ENCODE peak calls at places on chromosomes 7 and 10, in five cellular contexts. D is fibroblast of lung, O is GM12865, S is AG10803, X is right cardiac atrium. Z is an unnamed sample.
A peak's percentile ranks its signal among the peaks of the same experiment; 100 is the strongest.

GRCh38 chr10:24962998-24963397 is 10.6 kb upstream of the PRTFDC1 start:
- DNase-seq in O (no peak), X (no peak), D (peak; percentile 82), S (no peak), Z (no peak)

GRCh38 chr7:92731327-92732063 is 104.9 kb downstream of the CDK6 start:
- DNase-seq in X (no peak), O (no peak), D (peak; percentile 68), S (peak; percentile 32), Z (no peak)

GRCh38 chr7:11716185-11716584 is 115.8 kb downstream of the THSD7A start:
- DNase-seq in O (no peak), X (no peak), S (peak; percentile 41), D (peak; percentile 84), Z (no peak)

GRCh38 chr7:95687759-95688343 is 84.5 kb upstream of the DYNC1I1 start:
- DNase-seq in X (no peak), S (peak; percentile 14), O (peak; percentile 15), D (peak; percentile 5), Z (no peak)

GRCh38 chr7:135167360-135167759 is 3.1 kb downstream of the CYREN start:
- DNase-seq in S (no peak), D (no peak), O (no peak), X (no peak), Z (no peak)

GRCh38 chr10:71849461-71849908 is 1.6 kb downstream of the PSAP start:
- DNase-seq in D (no peak), X (no peak), O (no peak), S (no peak), Z (no peak)

GRCh38 chr7:22187691-22188348 is 169.1 kb downstream of the RAPGEF5 start:
- DNase-seq in X (no peak), O (no peak), S (no peak), D (no peak), Z (no peak)

GRCh38 chr10:110774069-110775021 is 97.4 kb upstream of the PDCD4 start:
- DNase-seq in S (peak; percentile 70), O (peak; percentile 96), X (no peak), D (peak; percentile 87), Z (peak; percentile 19)

GRCh38 chr10:17669185-17669872 is 25.4 kb downstream of the STAM start:
- DNase-seq in X (no peak), D (no peak), S (peak; percentile 38), O (peak; percentile 52), Z (no peak)

GRCh38 chr10:12279281-12279680 is 70.1 kb upstream of the CAMK1D start:
- DNase-seq in S (peak; percentile 13), O (no peak), D (peak; percentile 62), X (no peak), Z (no peak)

GRCh38 chr10:78165617-78166016 is 132.0 kb downstream of the RPS24 start:
- DNase-seq in S (no peak), D (no peak), O (no peak), X (no peak), Z (no peak)

GRCh38 chr7:100220833-100221718 is 1.3 kb downstream of the PVRIG start:
- DNase-seq in S (no peak), X (no peak), D (no peak), O (peak; percentile 95), Z (peak; percentile 80)

GRCh38 chr10:126088144-126088543 is 191.8 kb downstream of the FANK1 start:
- DNase-seq in S (peak; percentile 54), O (no peak), D (peak; percentile 71), X (no peak), Z (no peak)

GRCh38 chr7:73971701-73972341 is 56.2 kb upstream of the ELN start:
- DNase-seq in X (no peak), S (no peak), O (no peak), D (no peak), Z (no peak)

GRCh38 chr7:66152538-66153191 is 38.0 kb downstream of the CRCP start:
- DNase-seq in S (peak; percentile 48), X (no peak), O (no peak), D (peak; percentile 17), Z (no peak)

GRCh38 chr10:46549171-46550075 is 7.0 kb downstream of the GPRIN2 start:
- DNase-seq in O (no peak), D (no peak), X (no peak), S (no peak), Z (peak; percentile 48)

GRCh38 chr10:79407397-79407796 is 38.0 kb downstream of the ZCCHC24 start:
- DNase-seq in O (no peak), S (no peak), D (no peak), X (no peak), Z (no peak)

GRCh38 chr10:122475130-122475529 is 13.8 kb downstream of the HTRA1 start:
- DNase-seq in D (no peak), S (peak; percentile 52), X (peak; percentile 87), O (no peak), Z (no peak)

GRCh38 chr10:102154466-102155116 is 2.4 kb downstream of the NOLC1 start:
- DNase-seq in S (no peak), D (no peak), X (no peak), O (no peak), Z (no peak)

GRCh38 chr7:41224063-41224763 is 478.7 kb downstream of the INHBA start:
- DNase-seq in X (no peak), O (no peak), S (peak; percentile 30), D (peak; percentile 40), Z (no peak)

GRCh38 chr10:93299606-93300353 is 182.4 kb downstream of the MYOF start:
- DNase-seq in O (no peak), S (peak; percentile 29), D (peak; percentile 61), X (no peak), Z (no peak)

GRCh38 chr7:50268223-50268622 is 36.3 kb upstream of the IKZF1 start:
- DNase-seq in X (no peak), O (peak; percentile 63), D (no peak), S (no peak), Z (no peak)

GRCh38 chr7:114081606-114082425 is 163.0 kb upstream of the PPP1R3A start:
- DNase-seq in S (peak; percentile 60), O (peak; percentile 66), D (peak; percentile 57), X (no peak), Z (no peak)

GRCh38 chr10:132446661-132447445 is 49.9 kb downstream of the PWWP2B start:
- DNase-seq in D (peak; percentile 33), O (peak; percentile 42), S (peak; percentile 41), X (peak; percentile 54), Z (peak; percentile 80)

GRCh38 chr10:61733358-61733940 is 70.7 kb downstream of the CABCOCO1 start:
- DNase-seq in D (peak; percentile 51), X (no peak), O (peak; percentile 33), S (peak; percentile 59), Z (no peak)

GRCh38 chr7:4248295-4248694 is 433.8 kb upstream of the FOXK1 start:
- DNase-seq in D (no peak), S (no peak), X (no peak), O (no peak), Z (no peak)

GRCh38 chr7:131753620-131754222 is 197.3 kb upstream of the PODXL start:
- DNase-seq in X (no peak), D (no peak), S (no peak), O (no peak), Z (no peak)

GRCh38 chr7:33965116-33965827 is 59.9 kb downstream of the BMPER start:
- DNase-seq in S (peak; percentile 81), O (no peak), D (peak; percentile 39), X (no peak), Z (no peak)

GRCh38 chr10:64313967-64314366 is 792.8 kb downstream of the REEP3 start:
- DNase-seq in S (no peak), D (no peak), O (no peak), X (no peak), Z (no peak)

GRCh38 chr10:116691079-116691398 is 51.3 kb downstream of the HSPA12A start:
- DNase-seq in O (no peak), D (no peak), S (no peak), X (no peak), Z (no peak)

GRCh38 chr10:1050145-1050544 is 1.2 kb upstream of the IDI1 start:
- DNase-seq in D (peak; percentile 29), S (no peak), O (peak; percentile 37), X (no peak), Z (no peak)
- H3K4me3 ChIP-seq in D (peak overlapping the region; percentile 73), S (peak overlapping the region; percentile 92), O (peak overlapping the region; percentile 99), X (peak overlapping the region; percentile 67), Z (peak overlapping the region; percentile 81)

DNA sequence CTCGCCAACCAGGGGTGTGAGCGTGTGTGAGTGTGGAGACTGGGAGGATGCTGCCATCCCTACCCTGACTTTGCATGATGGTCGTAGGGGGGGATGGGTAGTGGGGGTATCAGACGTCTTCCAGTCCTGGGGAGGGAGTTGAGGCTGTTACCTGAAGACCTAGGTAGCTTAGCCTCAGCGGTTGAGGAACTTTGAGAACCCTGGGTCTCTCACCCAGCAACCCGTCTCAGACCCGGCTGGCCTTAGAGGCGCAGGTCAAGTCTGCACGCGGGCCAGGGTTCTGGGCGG is 2.7 kb downstream of the SLC4A2 start:
- DNase-seq in D (no peak), S (no peak), X (no peak), O (no peak), Z (no peak)
- H3K4me3 ChIP-seq in D (no peak overlapping the region), S (peak overlapping the region; percentile 9), X (no peak overlapping the region), O (no peak overlapping the region), Z (no peak overlapping the region)

DNA sequence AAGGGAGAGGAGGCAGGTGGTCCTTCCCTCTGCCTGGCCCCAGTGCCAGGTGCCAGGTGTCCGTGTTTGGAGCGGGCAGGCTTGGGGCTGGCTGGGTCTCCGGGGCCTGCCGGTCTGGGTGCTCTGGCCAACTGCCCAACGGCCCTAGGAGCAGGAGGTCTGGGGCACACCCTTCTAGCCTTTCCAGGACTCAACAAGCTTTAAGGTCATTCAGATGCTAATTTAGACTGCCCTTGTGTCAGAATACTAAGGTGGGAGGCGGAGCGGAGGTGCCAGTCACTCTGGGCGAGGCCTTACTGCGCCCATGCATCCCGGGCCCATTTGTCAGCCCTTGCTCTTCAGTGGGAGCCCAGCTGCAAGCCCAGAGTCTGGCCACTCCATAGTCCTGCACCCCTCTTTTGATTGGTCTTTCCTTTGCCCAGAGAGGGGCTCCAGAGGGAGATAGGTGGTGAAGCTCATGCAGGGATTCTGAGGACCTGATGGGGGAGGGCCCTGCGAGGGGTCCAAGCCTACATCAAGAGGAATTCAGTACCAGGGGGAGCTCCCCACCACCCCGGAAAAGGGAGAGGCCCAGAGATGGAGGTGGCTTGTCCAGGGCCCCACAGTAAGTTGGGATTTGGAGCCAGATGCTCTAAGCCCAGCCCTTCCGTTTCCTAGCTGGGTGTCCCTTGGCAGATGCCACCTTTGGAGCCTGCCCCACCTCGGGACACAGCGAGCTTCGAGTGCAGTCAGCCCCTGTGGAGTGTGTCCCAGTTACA is 1.3 kb downstream of the PGAM2 start:
- DNase-seq in D (no peak), X (no peak), O (no peak), S (no peak), Z (no peak)
- H3K4me3 ChIP-seq in D (no peak overlapping the region), X (peak overlapping the region; percentile 54), O (no peak overlapping the region), S (no peak overlapping the region), Z (no peak overlapping the region)

DNA sequence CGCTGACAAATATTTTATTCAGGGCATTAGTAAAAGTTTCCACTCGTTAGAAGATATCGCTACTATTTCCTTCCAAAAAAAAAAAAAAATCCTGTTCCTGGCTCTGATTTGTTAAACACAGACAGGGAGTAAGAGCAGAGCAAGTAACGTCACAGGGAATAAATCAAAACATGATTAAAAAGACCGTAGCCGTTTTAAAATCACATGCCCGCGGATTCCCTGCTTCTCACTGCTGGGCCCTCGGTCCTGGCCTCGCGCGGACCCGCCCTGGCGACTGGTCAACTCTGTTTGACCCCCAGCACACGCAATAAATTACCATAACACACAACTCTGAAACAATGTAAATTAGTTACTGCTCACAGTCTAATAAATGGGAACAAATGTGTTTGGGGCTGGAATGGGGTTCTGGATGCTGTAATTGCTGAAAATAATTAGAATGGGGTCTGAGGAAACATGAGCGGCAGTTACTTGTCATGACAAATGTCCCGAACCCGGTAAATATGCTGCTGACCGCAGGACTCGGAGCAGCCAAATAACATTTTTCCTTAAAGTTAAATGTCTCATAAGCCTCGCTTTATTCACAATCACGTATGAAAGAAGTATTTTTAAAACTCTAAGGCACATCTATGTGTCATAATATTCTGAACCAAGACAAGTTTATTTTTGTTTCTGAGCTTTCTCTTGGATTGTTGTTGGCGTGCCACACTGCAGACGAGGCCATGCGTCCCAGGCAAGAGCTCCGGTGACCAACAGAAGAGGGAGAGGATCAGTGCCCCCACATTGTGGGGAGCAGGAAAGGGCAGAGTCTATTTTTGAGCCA is 17.9 kb downstream of the EBF3 start:
- DNase-seq in S (peak; percentile 77), X (peak; percentile 71), O (no peak), D (no peak), Z (no peak)
- H3K4me3 ChIP-seq in S (peak overlapping the region; percentile 5), X (no peak overlapping the region), O (no peak overlapping the region), D (no peak overlapping the region), Z (no peak overlapping the region)